ENCODE peak calls at places on chromosome 10, in four cellular contexts. T, W, H and S are unnamed samples.

GRCh38 chr10:126468876-126469643 is 80.8 kb upstream of the ADAM12 start:
- DNase-seq in T (no peak), W (no peak), H (no peak), S (no peak)

GRCh38 chr10:22662693-22663330 is 51.6 kb downstream of the PIP4K2A start:
- DNase-seq in W (no peak), H (no peak), T (no peak), S (no peak)

GRCh38 chr10:62554632-62555199 is 180.5 kb downstream of the ZNF365 start:
- DNase-seq in H (no peak), W (peak), T (peak), S (peak)

GRCh38 chr10:62723375-62723774 is 81.1 kb upstream of the ADO start:
- DNase-seq in T (no peak), H (no peak), W (no peak), S (no peak)

GRCh38 chr10:102642553-102643345 is 1.5 kb upstream of the TRIM8 start:
- DNase-seq in H (peak), W (no peak), T (peak), S (no peak)

GRCh38 chr10:29131952-29132820 is 156.7 kb upstream of the LYZL1 start:
- DNase-seq in T (peak), W (no peak), H (no peak), S (no peak)

GRCh38 chr10:110664483-110665420 is 20.6 kb downstream of the RBM20 start:
- DNase-seq in T (peak), W (no peak), H (no peak), S (peak)

GRCh38 chr10:18777258-18777657 is 118.0 kb downstream of the ARL5B start:
- DNase-seq in T (no peak), W (no peak), H (no peak), S (no peak)

GRCh38 chr10:16612148-16612742 is 90.6 kb upstream of the C1QL3 start:
- DNase-seq in H (no peak), T (peak), W (peak), S (peak)

GRCh38 chr10:31935678-31936077 is 7.0 kb upstream of the ARHGAP12 start:
- DNase-seq in T (no peak), H (no peak), W (no peak), S (peak)

GRCh38 chr10:68345621-68346020 is 12.9 kb upstream of the PBLD start:
- DNase-seq in W (no peak), T (no peak), H (no peak), S (no peak)

GRCh38 chr10:72424561-72424960 is 69.8 kb upstream of the DNAJB12 start:
- DNase-seq in T (no peak), W (no peak), H (no peak), S (no peak)

GRCh38 chr10:131514454-131514853 is 202.9 kb upstream of the TCERG1L start:
- DNase-seq in H (no peak), T (no peak), W (no peak), S (peak)

GRCh38 chr10:48330269-48330668 is 23.8 kb downstream of the MAPK8 start:
- DNase-seq in H (no peak), T (peak), W (no peak), S (no peak)

GRCh38 chr10:69818676-69819239 is 17.1 kb downstream of the COL13A1 start:
- DNase-seq in H (no peak), W (no peak), T (peak), S (peak)

GRCh38 chr10:82212753-82213152 is 337.8 kb downstream of the NRG3 start:
- DNase-seq in H (no peak), W (no peak), T (no peak), S (no peak)

GRCh38 chr10:1297566-1298301 is 241.5 kb downstream of the WDR37 start:
- DNase-seq in T (no peak), H (peak), W (peak), S (peak)

GRCh38 chr10:44947356-44948152 is 12.0 kb upstream of the RASSF4 start:
- DNase-seq in H (peak), T (no peak), W (peak), S (peak)

GRCh38 chr10:78356291-78356915 is 322.7 kb downstream of the RPS24 start:
- DNase-seq in H (no peak), W (no peak), T (no peak), S (no peak)

GRCh38 chr10:62733654-62734293 is 70.7 kb upstream of the ADO start:
- DNase-seq in T (no peak), H (no peak), W (no peak), S (no peak)

GRCh38 chr10:80144302-80145131 is 12.0 kb downstream of the PLAC9 start:
- DNase-seq in W (peak), H (no peak), T (no peak), S (no peak)

GRCh38 chr10:107481881-107482280 is 317.4 kb upstream of the SORCS1 start:
- DNase-seq in T (no peak), W (no peak), H (no peak), S (no peak)

GRCh38 chr10:25294032-25294926 is 119.5 kb downstream of the GPR158 start:
- DNase-seq in W (no peak), H (no peak), T (peak), S (peak)

GRCh38 chr10:112904000-112904399 is 46.0 kb upstream of the TCF7L2 start:
- DNase-seq in T (peak), W (no peak), H (no peak), S (no peak)

GRCh38 chr10:23994459-23995046 is 214.4 kb upstream of the KIAA1217 start:
- DNase-seq in T (peak), H (peak), W (peak), S (peak)

GRCh38 chr10:128274938-128275337 is 148.7 kb upstream of the MKI67 start:
- DNase-seq in T (no peak), H (no peak), W (no peak), S (no peak)

GRCh38 chr10:4519691-4520402 is 306.2 kb upstream of the AKR1E2 start:
- DNase-seq in W (no peak), T (peak), H (no peak), S (no peak)

DNA sequence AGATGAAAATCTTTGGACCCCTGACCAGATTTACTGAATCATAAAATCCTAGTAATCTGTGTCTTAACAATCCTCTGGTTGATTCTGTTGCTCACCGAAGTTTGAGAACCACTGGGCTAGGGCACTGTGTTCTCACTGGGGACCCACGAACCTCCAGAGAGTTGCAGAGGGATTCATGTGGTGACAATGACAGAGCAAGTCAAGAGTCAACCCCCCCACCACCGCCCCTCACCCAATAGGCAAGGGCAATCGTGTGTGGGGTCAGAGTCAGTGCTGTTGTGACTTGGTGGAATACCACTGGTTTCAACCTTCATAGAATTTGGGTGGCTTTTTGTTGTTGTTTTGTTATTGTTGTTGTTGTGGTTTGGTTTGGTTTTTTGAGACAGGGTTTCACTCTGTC is 23.5 kb upstream of the NRP1 start:
- DNase-seq in T (no peak), H (no peak), W (no peak), S (no peak)
- H3K56ac ChIP-seq in T (no peak), H (no peak), W (no peak), S (no peak)

GRCh38 chr10:84177541-84178386 is 4.2 kb downstream of the GPR15LG start:
- DNase-seq in W (no peak), T (no peak), H (no peak), S (no peak)
- H4K5ac ChIP-seq in W (peak), T (no peak), H (no peak), S (no peak)

DNA sequence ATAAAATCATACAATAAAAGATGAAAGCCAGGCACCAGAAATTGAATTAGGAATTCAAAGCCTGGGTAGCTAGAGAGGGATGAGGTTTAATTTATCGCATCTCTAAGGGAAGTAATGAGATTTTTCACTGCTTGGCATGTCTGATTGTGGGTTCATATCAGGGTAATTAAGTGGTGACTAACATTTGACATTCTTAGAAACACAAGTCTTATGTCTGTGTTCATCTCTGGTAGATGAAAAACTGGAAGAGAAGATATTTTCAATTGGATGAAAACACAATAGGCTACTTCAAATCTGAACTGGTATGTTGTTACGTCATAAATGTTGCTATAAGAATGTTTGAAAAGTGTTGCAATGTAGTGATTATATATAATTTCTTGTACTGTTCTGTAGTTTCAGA is 36.8 kb upstream of the ARMS2 start:
- DNase-seq in H (no peak), T (no peak), W (no peak), S (no peak)
- H3K56ac ChIP-seq in H (no peak), T (no peak), W (no peak), S (no peak)

DNA sequence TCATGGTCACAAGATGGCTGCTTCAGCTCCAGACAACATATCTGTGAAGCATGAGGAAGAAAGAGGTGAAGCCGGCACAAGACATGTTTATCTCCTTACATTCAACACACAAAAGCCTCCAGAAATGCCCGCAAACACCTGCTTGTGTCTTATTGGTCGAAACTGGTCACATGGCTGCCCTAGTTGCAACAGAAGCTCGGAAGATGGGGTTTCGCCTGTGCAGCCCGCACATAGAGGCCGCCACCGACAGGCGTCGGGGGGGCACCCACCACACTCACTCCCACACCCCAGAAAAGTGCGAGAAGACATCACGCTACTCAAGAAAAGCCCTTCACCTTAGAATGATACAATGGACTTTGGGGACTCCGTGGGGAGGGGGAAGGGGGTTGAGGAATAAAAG is 63.0 kb upstream of the MGMT start:
- DNase-seq in W (no peak), H (no peak), T (no peak), S (no peak)
- H4K5ac ChIP-seq in W (no peak), H (no peak), T (no peak), S (no peak)

GRCh38 chr10:64738462-64738861 is 1217.3 kb downstream of the REEP3 start:
- DNase-seq in H (no peak), T (no peak), W (no peak), S (no peak)

GRCh38 chr10:64731016-64731415 is 1209.8 kb downstream of the REEP3 start:
- DNase-seq in H (no peak), W (no peak), T (no peak), S (no peak)

GRCh38 chr10:64732372-64732715 is 1211.1 kb downstream of the REEP3 start:
- DNase-seq in W (no peak), T (no peak), H (no peak), S (no peak)

GRCh38 chr10:64733980-64734379 is 1212.8 kb downstream of the REEP3 start:
- DNase-seq in W (no peak), T (no peak), H (no peak), S (peak)
- H3K56ac ChIP-seq in W (no peak), T (no peak), H (no peak), S (no peak)

GRCh38 chr10:125299476-125299875 is 139.1 kb upstream of the CTBP2 start:
- DNase-seq in W (no peak), H (no peak), T (no peak), S (no peak)
- H4K5ac ChIP-seq in W (no peak), H (no peak), T (no peak), S (no peak)

DNA sequence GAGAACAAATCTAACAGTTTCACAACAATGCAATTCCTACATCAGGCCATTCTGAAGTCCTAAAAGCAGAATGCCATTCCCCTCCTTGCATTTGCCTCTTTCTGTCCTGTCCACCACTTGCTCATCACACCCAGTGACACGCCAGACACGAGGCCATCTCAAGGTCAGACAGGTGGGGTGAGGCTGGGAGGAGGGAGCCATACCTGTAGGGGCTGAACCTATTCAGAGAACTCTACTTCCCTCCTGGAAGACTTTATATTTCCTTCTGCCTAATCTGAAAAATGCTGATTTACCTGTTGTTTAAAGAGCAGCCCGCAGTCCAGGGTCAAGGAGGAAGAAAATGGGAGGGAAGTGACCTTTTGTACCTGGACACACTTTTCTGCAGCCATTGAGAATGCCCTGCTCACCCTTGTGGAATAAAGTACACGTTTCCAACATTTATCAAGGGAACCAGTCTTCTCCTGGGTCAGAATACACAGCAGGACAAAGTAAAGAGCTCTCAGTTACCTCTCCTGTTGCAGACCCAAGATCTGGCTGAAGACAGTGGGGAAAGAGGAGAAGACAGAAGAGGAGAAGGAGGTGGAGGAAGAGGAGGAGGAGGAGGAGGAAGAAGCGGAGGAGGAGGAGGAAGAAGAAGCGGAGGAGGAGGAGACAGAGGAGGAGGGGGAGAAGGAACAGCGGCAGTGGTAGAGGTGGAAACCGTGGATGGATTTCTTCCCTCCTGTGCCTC is 1.1 kb upstream of the BLNK start:
- DNase-seq in T (no peak), W (no peak), H (no peak), S (no peak)
- H3K56ac ChIP-seq in T (no peak), W (no peak), H (no peak), S (no peak)

GRCh38 chr10:7829289-7829834 is 11.1 kb downstream of the TAF3 start:
- DNase-seq in T (no peak), H (no peak), W (no peak), S (peak)

GRCh38 chr10:7832060-7832459 is 13.8 kb downstream of the TAF3 start:
- DNase-seq in T (no peak), H (no peak), W (no peak), S (no peak)

GRCh38 chr10:7836571-7836970 is 18.3 kb downstream of the TAF3 start:
- DNase-seq in T (no peak), W (no peak), H (no peak), S (no peak)

GRCh38 chr10:7833210-7833609 is 14.9 kb downstream of the TAF3 start:
- DNase-seq in W (no peak), H (no peak), T (no peak), S (no peak)
- H4K5ac ChIP-seq in W (no peak), H (no peak), T (no peak), S (no peak)

GRCh38 chr10:118792501-118792900 is 37.7 kb upstream of the CACUL1 start:
- DNase-seq in H (no peak), W (no peak), T (no peak), S (no peak)
- H3K56ac ChIP-seq in H (no peak), W (no peak), T (no peak), S (no peak)

DNA sequence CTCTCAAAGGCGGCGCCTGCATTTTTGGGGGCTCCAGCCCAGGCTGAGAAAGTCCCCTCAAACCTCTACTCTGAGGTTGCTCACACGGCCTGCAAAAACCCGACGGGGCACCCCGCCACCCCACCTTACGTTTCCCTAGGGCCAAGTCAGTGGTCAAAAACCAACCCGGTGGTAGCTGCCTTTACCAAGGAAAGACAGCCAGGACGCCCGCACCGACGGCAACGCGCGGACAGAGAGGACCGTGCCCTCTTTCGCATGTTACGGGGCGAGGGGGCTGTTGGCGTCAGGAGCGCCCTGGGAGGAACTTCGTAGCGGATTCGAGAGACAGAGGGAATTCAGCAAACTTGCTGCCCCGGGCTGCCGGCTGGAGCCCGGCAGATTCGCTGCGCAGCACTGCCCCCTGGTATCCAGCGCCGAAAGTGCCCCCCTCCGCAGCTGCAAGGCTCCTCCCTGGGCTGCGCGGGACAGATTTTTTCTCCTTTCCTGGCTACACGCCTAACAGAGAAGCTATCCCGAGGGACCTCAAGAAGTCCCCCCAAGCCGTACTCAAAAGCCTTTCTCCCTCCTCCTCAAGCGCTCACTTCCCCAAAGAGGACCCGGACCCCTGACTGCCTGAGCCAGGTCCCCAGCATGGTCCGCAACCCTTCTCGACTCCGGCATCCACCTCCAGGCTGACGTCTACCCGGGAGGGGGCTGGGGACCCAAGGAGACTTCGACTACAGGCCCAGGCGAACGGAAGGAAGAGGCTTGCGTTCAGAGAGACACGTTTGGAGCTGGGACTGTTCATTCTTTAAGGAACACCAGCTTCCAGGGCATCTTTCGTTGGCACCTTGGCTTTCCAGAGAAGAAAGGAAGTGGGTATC is 27.7 kb upstream of the VAX1 start:
- DNase-seq in H (peak), W (peak), T (peak), S (peak)
- H4K5ac ChIP-seq in H (no peak), W (no peak), T (no peak), S (no peak)